ENCODE peak calls at places on chromosomes 2 and 18, in five cellular contexts. One of them, this sample, is unnamed.

GRCh38 chr2:186780701-186781316 is 68.2 kb downstream of the ZSWIM2 start:
- DNase-seq in left ventricle myocardium inferior: no peak
- DNase-seq in tibial nerve: no peak
- DNase-seq in cardiac muscle cell: peak
- DNase-seq in coronary artery: no peak
- DNase-seq in this sample: peak

GRCh38 chr2:178530625-178531142 is 50.4 kb downstream of the PLEKHA3 start:
- DNase-seq in cardiac muscle cell: no peak
- DNase-seq in tibial nerve: no peak
- DNase-seq in left ventricle myocardium inferior: no peak
- DNase-seq in coronary artery: no peak
- DNase-seq in this sample: no peak

GRCh38 chr18:65468881-65469280 is 281.9 kb upstream of the CDH7 start:
- DNase-seq in cardiac muscle cell: no peak
- DNase-seq in coronary artery: no peak
- DNase-seq in left ventricle myocardium inferior: no peak
- DNase-seq in tibial nerve: no peak
- DNase-seq in this sample: no peak

GRCh38 chr2:32008811-32009478 is 1.9 kb downstream of the MEMO1 start:
- DNase-seq in cardiac muscle cell: peak
- DNase-seq in coronary artery: no peak
- DNase-seq in left ventricle myocardium inferior: no peak
- DNase-seq in tibial nerve: no peak
- DNase-seq in this sample: peak

GRCh38 chr2:187976259-187976658 is 315.4 kb upstream of the GULP1 start:
- DNase-seq in cardiac muscle cell: no peak
- DNase-seq in left ventricle myocardium inferior: no peak
- DNase-seq in tibial nerve: no peak
- DNase-seq in coronary artery: no peak
- DNase-seq in this sample: no peak

GRCh38 chr2:112706170-112706664 is 14.6 kb upstream of the NT5DC4 start:
- DNase-seq in coronary artery: no peak
- DNase-seq in tibial nerve: no peak
- DNase-seq in left ventricle myocardium inferior: no peak
- DNase-seq in cardiac muscle cell: no peak
- DNase-seq in this sample: no peak

GRCh38 chr2:9178905-9179571 is 27.6 kb upstream of the ASAP2 start:
- DNase-seq in tibial nerve: no peak
- DNase-seq in cardiac muscle cell: no peak
- DNase-seq in left ventricle myocardium inferior: peak
- DNase-seq in coronary artery: peak
- DNase-seq in this sample: peak

GRCh38 chr18:9772847-9773677 is 65.0 kb downstream of the RAB31 start:
- DNase-seq in cardiac muscle cell: no peak
- DNase-seq in tibial nerve: no peak
- DNase-seq in coronary artery: no peak
- DNase-seq in left ventricle myocardium inferior: no peak
- DNase-seq in this sample: no peak

GRCh38 chr2:232854082-232854481 is 16.0 kb upstream of the SNORC start:
- DNase-seq in left ventricle myocardium inferior: no peak
- DNase-seq in cardiac muscle cell: no peak
- DNase-seq in tibial nerve: no peak
- DNase-seq in coronary artery: no peak
- DNase-seq in this sample: peak

GRCh38 chr18:49021433-49022129 is 70.8 kb upstream of the SMAD7 start:
- DNase-seq in left ventricle myocardium inferior: peak
- DNase-seq in coronary artery: peak
- DNase-seq in tibial nerve: no peak
- DNase-seq in cardiac muscle cell: peak
- DNase-seq in this sample: peak

GRCh38 chr18:76518543-76519155 is 23.6 kb upstream of the ZNF516 start:
- DNase-seq in left ventricle myocardium inferior: peak
- DNase-seq in cardiac muscle cell: peak
- DNase-seq in coronary artery: no peak
- DNase-seq in tibial nerve: peak
- DNase-seq in this sample: no peak
- H3K4me3 ChIP-seq in left ventricle myocardium inferior: peak
- H3K4me3 ChIP-seq in cardiac muscle cell: peak
- H3K4me3 ChIP-seq in coronary artery: peak
- H3K4me3 ChIP-seq in tibial nerve: peak
- H3K4me3 ChIP-seq in this sample: peak

GRCh38 chr18:12478269-12479057 is 70.7 kb downstream of the PRELID3A start:
- DNase-seq in cardiac muscle cell: no peak
- DNase-seq in tibial nerve: no peak
- DNase-seq in coronary artery: no peak
- DNase-seq in left ventricle myocardium inferior: no peak
- DNase-seq in this sample: no peak
- TF ChIP-seq CTCF in cardiac muscle cell: no peak
- TF ChIP-seq CTCF in tibial nerve: no peak
- TF ChIP-seq CTCF in coronary artery: no peak
- TF ChIP-seq CTCF in left ventricle myocardium inferior: no peak
- TF ChIP-seq CTCF in this sample: peak

GRCh38 chr18:41905786-41906527 is 49.1 kb upstream of the PIK3C3 start:
- DNase-seq in left ventricle myocardium inferior: no peak
- DNase-seq in cardiac muscle cell: peak
- DNase-seq in tibial nerve: no peak
- DNase-seq in coronary artery: no peak
- DNase-seq in this sample: no peak

GRCh38 chr18:41906528-41907256 is 48.3 kb upstream of the PIK3C3 start:
- DNase-seq in cardiac muscle cell: peak
- DNase-seq in coronary artery: no peak
- DNase-seq in tibial nerve: no peak
- DNase-seq in left ventricle myocardium inferior: no peak
- DNase-seq in this sample: peak
- H3K4me3 ChIP-seq in cardiac muscle cell: no peak
- H3K4me3 ChIP-seq in coronary artery: peak
- H3K4me3 ChIP-seq in tibial nerve: no peak
- H3K4me3 ChIP-seq in left ventricle myocardium inferior: peak
- H3K4me3 ChIP-seq in this sample: peak

DNA sequence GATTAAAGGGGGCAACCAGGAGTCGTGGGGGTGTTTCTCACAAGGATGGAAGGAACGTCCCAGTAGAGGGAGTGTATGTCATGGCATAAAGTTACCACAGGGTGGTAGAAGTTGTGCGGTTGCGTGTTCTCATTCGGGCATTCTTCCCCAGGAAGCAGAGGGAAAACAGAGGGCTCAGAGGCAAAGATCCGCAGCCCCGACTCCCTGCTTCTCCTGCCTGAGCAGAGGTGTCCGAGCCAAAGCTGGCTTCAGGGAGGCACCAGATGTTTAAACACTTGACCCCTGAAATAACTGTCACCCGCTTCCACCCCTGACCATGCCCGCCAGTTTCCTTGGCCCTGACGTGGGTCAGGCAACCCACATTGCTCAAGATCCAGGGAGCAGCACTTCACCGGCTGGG is 83.7 kb downstream of the EN1 start:
- DNase-seq in tibial nerve: no peak
- DNase-seq in left ventricle myocardium inferior: no peak
- DNase-seq in coronary artery: no peak
- DNase-seq in cardiac muscle cell: peak
- DNase-seq in this sample: peak
- TF ChIP-seq CTCF in tibial nerve: no peak
- TF ChIP-seq CTCF in left ventricle myocardium inferior: no peak
- TF ChIP-seq CTCF in coronary artery: no peak
- TF ChIP-seq CTCF in cardiac muscle cell: peak
- TF ChIP-seq CTCF in this sample: peak

DNA sequence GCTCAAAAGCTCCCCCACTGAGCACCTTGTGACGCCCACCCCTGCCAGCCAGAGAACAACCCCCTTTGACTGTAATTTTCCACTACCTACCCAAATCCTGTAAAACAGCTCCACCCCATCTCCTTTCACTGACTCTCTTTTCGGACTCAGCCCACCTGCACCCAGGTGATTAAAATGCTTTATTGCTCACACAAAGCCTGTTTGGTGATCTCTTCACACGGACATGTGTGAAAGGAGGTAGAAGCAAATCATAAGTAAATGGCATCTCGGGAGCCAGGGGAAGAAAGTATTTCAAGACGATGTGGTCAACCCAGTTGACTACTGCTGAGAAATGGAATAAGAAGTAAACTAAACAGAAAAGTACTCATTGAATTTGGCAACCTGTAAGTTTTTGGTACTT is 11.2 kb upstream of the NCKAP1 start:
- DNase-seq in cardiac muscle cell: no peak
- DNase-seq in tibial nerve: no peak
- DNase-seq in left ventricle myocardium inferior: no peak
- DNase-seq in coronary artery: no peak
- DNase-seq in this sample: no peak
- H3K4me3 ChIP-seq in cardiac muscle cell: no peak
- H3K4me3 ChIP-seq in tibial nerve: no peak
- H3K4me3 ChIP-seq in left ventricle myocardium inferior: no peak
- H3K4me3 ChIP-seq in coronary artery: no peak
- H3K4me3 ChIP-seq in this sample: no peak

GRCh38 chr2:4718777-4719176 is 973.4 kb upstream of the SOX11 start:
- DNase-seq in left ventricle myocardium inferior: no peak
- DNase-seq in cardiac muscle cell: no peak
- DNase-seq in coronary artery: no peak
- DNase-seq in tibial nerve: no peak
- DNase-seq in this sample: no peak

DNA sequence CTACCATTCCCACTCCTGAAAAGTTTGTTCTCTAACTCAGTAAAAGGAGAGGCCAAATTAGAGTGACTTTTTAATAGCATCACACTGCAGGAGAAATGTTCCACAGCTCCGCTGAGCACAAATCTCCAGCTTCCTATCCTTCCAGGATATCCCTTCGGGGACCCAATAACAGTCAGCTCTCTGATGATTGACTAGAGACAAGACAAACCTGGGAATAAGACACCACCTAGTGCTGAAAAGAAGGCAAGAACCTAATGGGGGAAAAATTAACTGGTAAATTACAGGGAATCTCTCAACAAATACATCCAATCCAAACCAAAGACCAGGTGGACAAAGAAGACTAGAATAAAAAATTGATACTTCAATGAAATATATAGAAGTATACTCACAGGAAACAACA is 977.1 kb upstream of the SOX11 start:
- DNase-seq in tibial nerve: no peak
- DNase-seq in left ventricle myocardium inferior: no peak
- DNase-seq in coronary artery: no peak
- DNase-seq in cardiac muscle cell: peak
- DNase-seq in this sample: no peak
- TF ChIP-seq CTCF in tibial nerve: no peak
- TF ChIP-seq CTCF in left ventricle myocardium inferior: no peak
- TF ChIP-seq CTCF in coronary artery: no peak
- TF ChIP-seq CTCF in cardiac muscle cell: no peak
- TF ChIP-seq CTCF in this sample: no peak

GRCh38 chr2:192194866-192195547 is at the start of gene TMEFF2:
- DNase-seq in cardiac muscle cell: peak
- DNase-seq in tibial nerve: peak
- DNase-seq in coronary artery: no peak
- DNase-seq in left ventricle myocardium inferior: peak
- DNase-seq in this sample: peak
- H3K4me3 ChIP-seq in cardiac muscle cell: peak
- H3K4me3 ChIP-seq in tibial nerve: peak
- H3K4me3 ChIP-seq in coronary artery: peak
- H3K4me3 ChIP-seq in left ventricle myocardium inferior: peak
- H3K4me3 ChIP-seq in this sample: peak

DNA sequence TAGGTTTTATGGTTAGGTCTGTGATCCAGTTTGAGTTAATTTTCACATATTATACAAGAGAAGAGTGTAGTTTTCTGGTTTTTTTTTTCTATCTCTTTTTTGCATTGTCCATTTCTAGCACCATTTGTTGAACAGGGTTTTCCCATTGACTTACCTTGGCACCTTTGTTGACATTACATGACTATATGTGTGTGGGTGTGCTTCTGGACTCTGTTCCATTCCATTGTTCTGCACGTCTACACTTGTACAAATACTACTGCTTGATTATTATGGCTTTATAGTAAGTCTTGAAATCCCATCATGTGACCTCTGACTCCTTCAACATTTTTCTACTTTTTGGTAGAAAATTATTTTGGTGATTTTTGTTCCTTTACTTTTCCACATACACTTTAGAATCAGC is 38.7 kb downstream of the UBE2F start:
- DNase-seq in coronary artery: no peak
- DNase-seq in left ventricle myocardium inferior: no peak
- DNase-seq in tibial nerve: no peak
- DNase-seq in cardiac muscle cell: no peak
- DNase-seq in this sample: no peak
- TF ChIP-seq CTCF in coronary artery: no peak
- TF ChIP-seq CTCF in left ventricle myocardium inferior: no peak
- TF ChIP-seq CTCF in tibial nerve: no peak
- TF ChIP-seq CTCF in cardiac muscle cell: no peak
- TF ChIP-seq CTCF in this sample: no peak

DNA sequence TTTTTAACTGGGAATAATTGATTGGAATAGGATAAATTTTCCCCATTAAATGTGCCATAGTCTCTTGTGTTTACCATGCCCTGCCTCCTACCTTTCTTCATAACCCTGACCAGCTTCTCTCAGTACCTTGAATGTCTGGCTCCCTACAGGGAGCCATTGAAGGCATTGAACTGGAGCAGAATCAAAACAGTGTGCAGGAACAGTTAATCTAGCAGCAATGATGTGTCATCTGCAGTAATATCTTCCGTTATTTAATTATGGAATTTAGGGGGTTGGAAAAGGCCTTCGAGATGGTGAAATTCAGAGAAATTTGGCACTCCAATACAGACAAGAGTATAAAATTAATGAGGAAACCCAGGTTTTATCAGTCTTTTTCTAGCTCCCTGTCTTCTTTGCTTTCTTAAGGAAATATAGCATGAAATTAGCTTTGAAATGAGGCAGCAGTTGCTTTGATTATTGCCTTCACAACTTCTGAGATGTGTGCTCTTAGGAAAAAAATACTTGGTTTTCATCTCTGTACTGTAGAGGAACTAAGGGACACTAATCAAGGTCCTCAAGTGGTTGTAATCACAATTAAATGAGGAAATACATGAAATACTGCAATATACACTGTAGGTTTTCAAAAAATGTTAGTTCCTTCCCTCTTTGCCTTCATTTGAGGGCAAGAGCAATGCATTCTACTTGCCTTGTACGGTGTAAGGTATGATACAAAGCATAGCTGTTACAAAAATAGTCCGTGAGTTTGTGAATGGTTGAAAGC is 369.0 kb downstream of the SETBP1 start:
- DNase-seq in cardiac muscle cell: no peak
- DNase-seq in coronary artery: no peak
- DNase-seq in left ventricle myocardium inferior: no peak
- DNase-seq in tibial nerve: no peak
- DNase-seq in this sample: peak
- H3K4me3 ChIP-seq in cardiac muscle cell: no peak
- H3K4me3 ChIP-seq in coronary artery: no peak
- H3K4me3 ChIP-seq in left ventricle myocardium inferior: no peak
- H3K4me3 ChIP-seq in tibial nerve: no peak
- H3K4me3 ChIP-seq in this sample: no peak